ENCODE peak calls at places on chromosomes 3 and 15, in four cellular contexts. S is coronary artery, X is sigmoid colon, W is fibroblast of lung. Q is an unnamed sample.

GRCh38 chr3:14552717-14553116 is 12.6 kb upstream of the GRIP2 start:
- DNase-seq in S (no peak), X (peak; percentile 30), W (no peak), Q (no peak)

GRCh38 chr3:134796313-134797079 is 1.4 kb downstream of the EPHB1 start:
- DNase-seq in S (peak; percentile 67), X (peak; percentile 68), W (peak; percentile 28), Q (no peak)

GRCh38 chr3:155643581-155644165 is 101.2 kb downstream of the PLCH1 start:
- DNase-seq in W (no peak), S (no peak), X (no peak), Q (no peak)

GRCh38 chr15:85828869-85829268 is 34.1 kb upstream of the KLHL25 start:
- DNase-seq in X (no peak), S (no peak), W (no peak), Q (no peak)

GRCh38 chr3:54965746-54966145 is 37.9 kb upstream of the LRTM1 start:
- DNase-seq in W (peak; percentile 98), S (no peak), X (no peak), Q (no peak)

GRCh38 chr3:130939753-130940152 is 45.9 kb downstream of the ATP2C1 start:
- DNase-seq in X (no peak), S (no peak), W (peak; percentile 57), Q (no peak)

GRCh38 chr3:189233225-189233858 is 61.6 kb downstream of the TPRG1 start:
- DNase-seq in S (no peak), W (peak; percentile 62), X (no peak), Q (no peak)

GRCh38 chr3:58025824-58026579 is 17.8 kb downstream of the FLNB start:
- DNase-seq in W (peak; percentile 65), S (no peak), X (peak; percentile 78), Q (no peak)

GRCh38 chr3:131233900-131234667 is 147.5 kb upstream of the NUDT16 start:
- DNase-seq in W (no peak), X (no peak), S (no peak), Q (no peak)

GRCh38 chr3:113805249-113805648 is 33.3 kb upstream of the GRAMD1C start:
- DNase-seq in X (no peak), S (no peak), W (no peak), Q (no peak)

GRCh38 chr3:59263152-59263551 is 213.3 kb upstream of the CFAP20DC start:
- DNase-seq in W (no peak), S (no peak), X (no peak), Q (no peak)

GRCh38 chr15:38197553-38197952 is 55.1 kb upstream of the SPRED1 start:
- DNase-seq in S (no peak), W (no peak), X (no peak), Q (no peak)

GRCh38 chr3:147030274-147030673 is 376.1 kb downstream of the ZIC4 start:
- DNase-seq in X (no peak), W (peak; percentile 43), S (no peak), Q (no peak)

GRCh38 chr3:194880940-194881925 is 195.6 kb downstream of the FAM43A start:
- DNase-seq in X (no peak), W (no peak), S (no peak), Q (peak; percentile 65)

GRCh38 chr3:168834558-168834957 is 738.8 kb upstream of the GOLIM4 start:
- DNase-seq in W (no peak), S (no peak), X (no peak), Q (no peak)

GRCh38 chr15:64466408-64467116 is 6.2 kb downstream of the ZNF609 start:
- DNase-seq in W (no peak), S (no peak), X (no peak), Q (no peak)

GRCh38 chr15:55587321-55588069 is 650 bp downstream of the PYGO1 start:
- DNase-seq in W (peak; percentile 70), X (peak; percentile 66), S (no peak), Q (no peak)

GRCh38 chr3:107826727-107827126 is 264.1 kb downstream of the CD47 start:
- DNase-seq in W (no peak), S (no peak), X (no peak), Q (no peak)

GRCh38 chr3:49263490-49263889 is 13.5 kb downstream of the C3orf62 start:
- DNase-seq in X (peak; percentile 76), S (no peak), W (no peak), Q (no peak)

GRCh38 chr3:25826510-25826909 is 36.6 kb downstream of the OXSM start:
- DNase-seq in S (no peak), W (no peak), X (no peak), Q (no peak)

GRCh38 chr3:100125539-100125938 is 11.2 kb upstream of the FILIP1L start:
- DNase-seq in S (no peak), W (peak; percentile 32), X (no peak), Q (no peak)

GRCh38 chr3:161409069-161409468 is 37.8 kb upstream of the SPTSSB start:
- DNase-seq in W (peak; percentile 27), X (no peak), S (no peak), Q (no peak)

GRCh38 chr3:30693470-30694120 is 87.2 kb downstream of the TGFBR2 start:
- DNase-seq in W (peak; percentile 65), S (no peak), X (peak; percentile 72), Q (no peak)

GRCh38 chr15:32856753-32857152 is 138.9 kb downstream of the GREM1 start:
- DNase-seq in W (peak; percentile 96), X (no peak), S (no peak), Q (no peak)

GRCh38 chr15:67133738-67134576 is 68.6 kb downstream of the SMAD3 start:
- DNase-seq in X (peak; percentile 66), W (peak; percentile 85), S (no peak), Q (no peak)

GRCh38 chr3:124627501-124627908 is 102.7 kb upstream of the UMPS start:
- DNase-seq in X (no peak), S (no peak), W (peak; percentile 83), Q (no peak)

GRCh38 chr3:16697437-16698258 is 92.4 kb upstream of the DAZL start:
- DNase-seq in X (no peak), S (no peak), W (peak; percentile 14), Q (no peak)
- H3K4me3 ChIP-seq in X (no peak overlapping the region), S (no peak overlapping the region), W (no peak overlapping the region), Q (no peak overlapping the region)

GRCh38 chr15:29018406-29018805 is 132.6 kb downstream of the APBA2 start:
- DNase-seq in S (peak; percentile 24), W (no peak), X (no peak), Q (no peak)

GRCh38 chr15:29024681-29025080 is 138.9 kb downstream of the APBA2 start:
- DNase-seq in S (no peak), X (no peak), W (no peak), Q (no peak)

GRCh38 chr15:29018983-29019875 is 133.5 kb downstream of the APBA2 start:
- DNase-seq in X (no peak), W (no peak), S (no peak), Q (no peak)

DNA sequence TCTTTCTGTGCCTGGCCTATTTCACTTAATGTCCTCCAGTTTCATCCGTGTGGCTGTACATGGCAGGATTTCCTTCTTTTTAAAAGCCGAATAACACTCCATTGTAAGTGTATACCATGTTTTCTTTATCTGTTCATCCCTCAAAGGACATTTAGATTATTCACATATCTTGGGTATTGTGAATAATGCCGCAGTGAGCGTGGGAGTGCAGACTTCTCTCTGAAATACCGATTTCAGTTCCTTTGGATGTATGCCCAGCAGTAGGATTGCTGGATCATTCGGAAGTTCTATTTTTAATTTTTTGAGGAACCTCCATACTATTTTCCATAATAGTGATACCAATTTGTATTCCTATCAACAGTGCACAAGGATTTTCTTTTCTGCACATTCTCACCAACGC is 136.1 kb downstream of the APBA2 start:
- DNase-seq in X (no peak), S (no peak), W (peak; percentile 91), Q (no peak)
- H3K4me3 ChIP-seq in X (no peak overlapping the region), S (no peak overlapping the region), W (no peak overlapping the region), Q (no peak overlapping the region)

DNA sequence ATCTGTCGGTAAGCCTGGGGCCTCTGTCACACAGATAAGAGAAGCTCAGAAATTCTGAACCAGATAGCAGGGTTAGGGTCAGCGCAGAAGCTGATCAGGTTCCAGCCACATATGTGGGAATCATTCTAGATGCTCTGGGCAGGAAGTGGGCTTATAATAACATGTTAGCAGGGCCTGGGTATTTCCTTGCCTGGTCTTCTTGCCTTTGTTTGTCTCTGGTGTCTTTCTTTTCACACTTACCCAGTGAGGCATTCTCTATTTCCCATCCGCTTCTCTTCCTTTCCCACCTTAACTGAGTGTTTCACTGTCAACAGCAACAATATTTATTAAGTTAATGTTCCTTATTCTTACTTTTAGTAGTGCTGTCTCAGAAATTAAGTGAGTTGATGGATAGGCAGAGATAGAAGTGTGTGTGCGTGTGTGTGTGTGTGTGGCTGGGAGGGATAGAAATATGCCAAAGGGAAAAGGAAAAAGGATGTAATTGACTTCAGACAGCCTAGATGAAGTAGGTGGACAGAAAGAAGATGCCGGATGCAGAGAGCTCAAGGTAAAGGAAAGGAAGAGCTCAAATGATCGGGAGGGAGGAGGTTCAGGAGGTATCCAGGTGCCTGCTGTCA is 2.0 kb downstream of the PLA1A start:
- DNase-seq in W (no peak), X (no peak), S (no peak), Q (no peak)
- H3K4me3 ChIP-seq in W (no peak overlapping the region), X (no peak overlapping the region), S (no peak overlapping the region), Q (no peak overlapping the region)

DNA sequence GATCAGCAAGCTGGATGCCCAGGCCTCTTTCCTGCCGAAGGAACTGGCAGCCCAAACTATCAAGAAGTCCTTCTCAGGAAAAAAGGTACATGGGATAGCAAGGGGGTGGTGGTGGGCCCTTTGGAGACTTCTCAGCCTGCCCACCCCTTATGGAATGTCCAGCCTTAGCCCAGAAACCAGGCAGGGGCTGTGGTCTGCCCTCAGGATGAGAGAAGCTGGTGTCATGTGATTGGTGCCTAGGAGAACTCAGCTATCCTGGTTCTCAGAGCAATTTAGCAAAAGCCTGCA is 2.8 kb downstream of the ITIH1 start:
- DNase-seq in S (no peak), X (no peak), W (no peak), Q (no peak)
- H3K4me3 ChIP-seq in S (no peak overlapping the region), X (no peak overlapping the region), W (no peak overlapping the region), Q (no peak overlapping the region)

GRCh38 chr15:78070049-78070698 is 7.3 kb downstream of the TBC1D2B start:
- DNase-seq in S (no peak), X (peak; percentile 65), W (no peak), Q (no peak)

GRCh38 chr15:78067328-78068241 is 9.9 kb downstream of the TBC1D2B start:
- DNase-seq in S (no peak), X (peak; percentile 61), W (peak; percentile 48), Q (no peak)

GRCh38 chr15:78069630-78070029 is 7.9 kb downstream of the TBC1D2B start:
- DNase-seq in W (no peak), S (no peak), X (no peak), Q (no peak)

GRCh38 chr15:78071378-78071777 is 6.1 kb downstream of the TBC1D2B start:
- DNase-seq in S (no peak), W (no peak), X (no peak), Q (no peak)

DNA sequence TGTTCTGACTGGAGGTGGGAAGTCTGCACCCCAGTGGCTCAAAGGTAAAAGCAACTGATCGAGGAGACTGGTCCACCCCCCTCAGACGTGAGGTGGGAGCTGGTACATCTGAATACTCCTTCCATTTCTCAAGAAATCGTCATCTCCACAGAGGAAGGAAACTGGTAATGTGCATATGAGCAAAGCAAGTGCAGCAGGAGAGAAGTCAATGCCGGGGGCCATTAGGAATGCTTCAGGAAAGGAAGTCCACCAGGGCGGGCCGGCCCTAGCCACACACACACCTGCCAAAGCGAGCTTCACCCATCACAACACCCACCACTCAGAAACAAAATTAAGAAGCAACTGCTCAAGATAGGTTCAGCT is 8.5 kb downstream of the TBC1D2B start:
- DNase-seq in S (no peak), W (no peak), X (peak; percentile 46), Q (no peak)
- H3K4me3 ChIP-seq in S (peak overlapping the region; percentile 52), W (no peak overlapping the region), X (no peak overlapping the region), Q (no peak overlapping the region)

GRCh38 chr3:141519587-141519986 is 32.8 kb downstream of the RASA2 start:
- DNase-seq in X (no peak), S (no peak), W (no peak), Q (no peak)
- H3K4me3 ChIP-seq in X (no peak overlapping the region), S (no peak overlapping the region), W (no peak overlapping the region), Q (no peak overlapping the region)